ENCODE peak calls at places on chromosomes 5 and 9, in seven cellular contexts. M is PC-3; C is spleen; J is heart right ventricle; X is ovary; G is cardiac fibroblast; Y is CD8-positive, alpha-beta memory T cell. E is an unnamed sample.

GRCh38 chr5:101976933-101977332 is 319.2 kb downstream of the SLCO4C1 start:
- DNase-seq in M (no peak), C (no peak), J (no peak), X (no peak), G (no peak), Y (no peak), E (no peak)

GRCh38 chr9:85534340-85534739 is 207.4 kb downstream of the AGTPBP1 start:
- DNase-seq in M (no peak), C (peak; percentile 78), J (no peak), X (no peak), G (no peak), Y (no peak), E (no peak)

GRCh38 chr5:150142800-150143724 is 12.6 kb downstream of the PDGFRB start:
- DNase-seq in M (peak; percentile 85), C (no peak), J (peak; percentile 81), X (peak; percentile 90), G (peak; percentile 97), Y (no peak), E (peak; percentile 95)

GRCh38 chr9:76619645-76620044 is 144.6 kb upstream of the PCA3 start:
- DNase-seq in M (no peak), C (no peak), J (no peak), X (no peak), G (peak; percentile 24), Y (no peak), E (no peak)

GRCh38 chr5:56457887-56458451 is 224.8 kb upstream of the ANKRD55 start:
- DNase-seq in M (no peak), C (no peak), J (no peak), X (peak; percentile 29), G (peak; percentile 29), Y (no peak), E (no peak)

GRCh38 chr5:139068494-139069152 is 129.5 kb downstream of the SIL1 start:
- DNase-seq in M (no peak), C (no peak), J (no peak), X (no peak), G (no peak), Y (no peak), E (no peak)

GRCh38 chr5:73299017-73299630 is 126.1 kb downstream of the TMEM174 start:
- DNase-seq in M (peak; percentile 52), C (no peak), J (no peak), X (no peak), G (no peak), Y (no peak), E (no peak)

GRCh38 chr9:131809941-131810344 is 70.1 kb upstream of the RAPGEF1 start:
- DNase-seq in M (peak; percentile 80), C (no peak), J (no peak), X (no peak), G (peak; percentile 20), Y (no peak), E (no peak)

GRCh38 chr5:121949885-121950284 is 11.9 kb upstream of the SRFBP1 start:
- DNase-seq in M (peak; percentile 62), C (no peak), J (no peak), X (no peak), G (peak; percentile 74), Y (no peak), E (peak; percentile 17)

GRCh38 chr9:97923529-97924108 is 1.3 kb upstream of the TRMO start:
- DNase-seq in M (peak; percentile 77), C (peak; percentile 81), J (peak; percentile 50), X (peak; percentile 37), G (peak; percentile 88), Y (peak; percentile 76), E (peak; percentile 40)

GRCh38 chr9:14320272-14321245 is 6.6 kb upstream of the NFIB start:
- DNase-seq in M (peak; percentile 83), C (no peak), J (no peak), X (no peak), G (peak; percentile 96), Y (no peak), E (peak; percentile 96)
- H3K4me3 ChIP-seq in M (peak overlapping the region; percentile 86), C (peak overlapping the region; percentile 90), J (peak overlapping the region; percentile 45), X (peak overlapping the region; percentile 68), G (peak overlapping the region; percentile 59), Y (no peak overlapping the region), E (peak overlapping the region; percentile 69)

GRCh38 chr9:129998491-129999122 is 44.4 kb downstream of the FNBP1 start:
- DNase-seq in M (no peak), C (no peak), J (no peak), X (no peak), G (no peak), Y (no peak), E (no peak)

GRCh38 chr9:129996161-129996849 is 46.7 kb downstream of the FNBP1 start:
- DNase-seq in M (no peak), C (no peak), J (no peak), X (no peak), G (peak; percentile 82), Y (no peak), E (no peak)

GRCh38 chr9:129994947-129995346 is 48.0 kb downstream of the FNBP1 start:
- DNase-seq in M (no peak), C (no peak), J (no peak), X (no peak), G (peak; percentile 46), Y (no peak), E (no peak)

GRCh38 chr9:129999123-129999510 is 43.9 kb downstream of the FNBP1 start:
- DNase-seq in M (no peak), C (no peak), J (no peak), X (no peak), G (no peak), Y (no peak), E (no peak)

GRCh38 chr9:129995409-129996160 is 47.4 kb downstream of the FNBP1 start:
- DNase-seq in M (peak; percentile 69), C (no peak), J (no peak), X (no peak), G (peak; percentile 83), Y (no peak), E (no peak)
- H3K4me3 ChIP-seq in M (no peak overlapping the region), C (peak overlapping the region; percentile 30), J (no peak overlapping the region), X (no peak overlapping the region), G (no peak overlapping the region), Y (no peak overlapping the region), E (no peak overlapping the region)

DNA sequence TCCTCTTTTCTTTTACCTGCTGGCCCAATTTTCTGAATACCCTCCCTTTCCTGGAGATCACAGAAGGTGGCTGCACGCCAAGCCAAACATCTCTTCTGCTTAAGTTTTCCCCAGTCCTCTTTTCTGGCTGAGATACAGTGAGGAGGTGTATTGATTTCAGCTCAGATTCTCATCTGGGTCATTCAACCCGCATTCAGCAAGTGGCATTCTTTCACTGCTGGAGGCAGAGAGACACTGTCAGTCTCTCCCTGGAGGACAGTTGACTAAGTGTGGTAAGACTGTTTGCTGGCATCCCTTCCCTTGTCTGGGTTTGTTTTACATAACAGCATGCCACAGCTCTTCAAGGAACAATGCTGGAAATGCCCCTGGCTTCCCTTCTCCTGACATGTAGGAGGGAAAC is 60.5 kb downstream of the GABRG2 start:
- DNase-seq in M (peak; percentile 8), C (no peak), J (no peak), X (no peak), G (no peak), Y (no peak), E (no peak)
- H3K4me3 ChIP-seq in M (no peak overlapping the region), C (no peak overlapping the region), J (no peak overlapping the region), X (no peak overlapping the region), G (no peak overlapping the region), Y (no peak overlapping the region), E (no peak overlapping the region)

GRCh38 chr5:115736004-115736689 is 80.3 kb downstream of the CDO1 start:
- DNase-seq in M (no peak), C (no peak), J (no peak), X (no peak), G (no peak), Y (no peak), E (no peak)

GRCh38 chr5:115735108-115735998 is 81.1 kb downstream of the CDO1 start:
- DNase-seq in M (no peak), C (no peak), J (no peak), X (no peak), G (no peak), Y (no peak), E (no peak)

GRCh38 chr5:115738807-115739206 is 77.7 kb downstream of the CDO1 start:
- DNase-seq in M (no peak), C (no peak), J (no peak), X (no peak), G (no peak), Y (no peak), E (no peak)

GRCh38 chr5:115736690-115737005 is 79.8 kb downstream of the CDO1 start:
- DNase-seq in M (no peak), C (no peak), J (no peak), X (no peak), G (no peak), Y (no peak), E (no peak)

GRCh38 chr5:115737452-115737851 is 79.0 kb downstream of the CDO1 start:
- DNase-seq in M (no peak), C (no peak), J (no peak), X (no peak), G (no peak), Y (no peak), E (no peak)
- H3K4me3 ChIP-seq in M (no peak overlapping the region), C (no peak overlapping the region), J (no peak overlapping the region), X (no peak overlapping the region), G (no peak overlapping the region), Y (no peak overlapping the region), E (no peak overlapping the region)

GRCh38 chr9:21994996-21995651 is 533 bp downstream of the CDKN2B-AS1 start:
- DNase-seq in M (peak; percentile 63), C (peak; percentile 98), J (peak; percentile 65), X (peak; percentile 26), G (peak; percentile 82), Y (peak; percentile 83), E (no peak)
- H3K4me3 ChIP-seq in M (peak overlapping the region; percentile 96), C (peak overlapping the region; percentile 80), J (peak overlapping the region; percentile 77), X (peak overlapping the region; percentile 77), G (peak overlapping the region; percentile 88), Y (peak overlapping the region; percentile 87), E (peak overlapping the region; percentile 91)

DNA sequence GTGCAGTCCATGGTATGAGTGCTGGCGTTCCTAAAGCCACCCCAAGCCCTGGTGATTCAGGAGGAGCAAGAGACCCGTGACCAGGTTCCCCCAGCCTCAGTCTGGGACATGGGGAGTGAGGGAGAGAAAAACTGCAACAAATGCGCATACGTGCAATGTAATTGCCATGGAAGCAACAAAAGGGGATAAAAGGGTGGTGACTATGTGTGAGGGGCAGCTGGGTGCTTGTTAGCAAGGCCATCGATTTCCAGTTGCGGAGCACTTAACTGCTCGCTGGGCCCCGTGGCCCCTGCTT is 709 bp upstream of the SH3PXD2B start:
- DNase-seq in M (no peak), C (no peak), J (no peak), X (no peak), G (no peak), Y (no peak), E (no peak)
- H3K4me3 ChIP-seq in M (peak overlapping the region; percentile 67), C (peak overlapping the region; percentile 86), J (no peak overlapping the region), X (peak overlapping the region; percentile 69), G (no peak overlapping the region), Y (peak overlapping the region; percentile 22), E (peak overlapping the region; percentile 51)

E was measured in skeletal muscle cell.